ENCODE peak calls at places on chromosomes 13 and 19, in four cellular contexts. One of them, this sample, is unnamed.

GRCh38 chr19:13103961-13104847 is 1.5 kb upstream of the LYL1 start:
- DNase-seq in tibial artery: peak; percentile 85
- DNase-seq in transverse colon: peak; percentile 76
- DNase-seq in heart left ventricle: peak; percentile 83
- DNase-seq in this sample: peak; percentile 73

GRCh38 chr19:43605875-43606568 is 5.9 kb upstream of the SRRM5 start:
- DNase-seq in tibial artery: no peak
- DNase-seq in transverse colon: no peak
- DNase-seq in heart left ventricle: no peak
- DNase-seq in this sample: no peak

GRCh38 chr19:36257512-36257876 is 42.6 kb downstream of the ZNF146 start:
- DNase-seq in tibial artery: no peak
- DNase-seq in transverse colon: no peak
- DNase-seq in heart left ventricle: peak; percentile 66
- DNase-seq in this sample: peak; percentile 48

GRCh38 chr13:47076536-47076935 is 179.7 kb upstream of the HTR2A start:
- DNase-seq in tibial artery: no peak
- DNase-seq in transverse colon: no peak
- DNase-seq in heart left ventricle: no peak
- DNase-seq in this sample: no peak

GRCh38 chr13:80802946-80803345 is 462.0 kb upstream of the SPRY2 start:
- DNase-seq in tibial artery: no peak
- DNase-seq in transverse colon: no peak
- DNase-seq in heart left ventricle: no peak
- DNase-seq in this sample: no peak

GRCh38 chr13:98143601-98144500 is 957 bp downstream of the FARP1 start:
- DNase-seq in tibial artery: peak; percentile 66
- DNase-seq in transverse colon: peak; percentile 23
- DNase-seq in heart left ventricle: peak; percentile 40
- DNase-seq in this sample: peak; percentile 34

GRCh38 chr13:24080134-24080533 is 80.4 kb upstream of the SPATA13 start:
- DNase-seq in tibial artery: no peak
- DNase-seq in transverse colon: no peak
- DNase-seq in heart left ventricle: no peak
- DNase-seq in this sample: no peak

GRCh38 chr13:109329175-109329574 is 457.2 kb downstream of the IRS2 start:
- DNase-seq in tibial artery: no peak
- DNase-seq in transverse colon: no peak
- DNase-seq in heart left ventricle: no peak
- DNase-seq in this sample: no peak

GRCh38 chr13:35978607-35979316 is 152.4 kb downstream of the DCLK1 start:
- DNase-seq in tibial artery: no peak
- DNase-seq in transverse colon: no peak
- DNase-seq in heart left ventricle: no peak
- DNase-seq in this sample: no peak

GRCh38 chr19:38816131-38816750 is 3.5 kb upstream of the LGALS4 start:
- DNase-seq in tibial artery: no peak
- DNase-seq in transverse colon: no peak
- DNase-seq in heart left ventricle: no peak
- DNase-seq in this sample: no peak

GRCh38 chr13:46546084-46546786 is 6.7 kb upstream of the LRCH1 start:
- DNase-seq in tibial artery: no peak
- DNase-seq in transverse colon: no peak
- DNase-seq in heart left ventricle: no peak
- DNase-seq in this sample: no peak

GRCh38 chr19:31947436-31947835 is 398.0 kb upstream of the ZNF507 start:
- DNase-seq in tibial artery: no peak
- DNase-seq in transverse colon: no peak
- DNase-seq in heart left ventricle: no peak
- DNase-seq in this sample: no peak

GRCh38 chr19:53537126-53537522 is 821 bp upstream of the ZNF331 start:
- DNase-seq in tibial artery: no peak
- DNase-seq in transverse colon: no peak
- DNase-seq in heart left ventricle: no peak
- DNase-seq in this sample: no peak

GRCh38 chr13:100434010-100434763 is 154.4 kb downstream of the GGACT start:
- DNase-seq in tibial artery: no peak
- DNase-seq in transverse colon: no peak
- DNase-seq in heart left ventricle: no peak
- DNase-seq in this sample: no peak

GRCh38 chr19:17327654-17328516 is 6.8 kb downstream of the ANO8 start:
- DNase-seq in tibial artery: no peak
- DNase-seq in transverse colon: peak; percentile 89
- DNase-seq in heart left ventricle: no peak
- DNase-seq in this sample: no peak

GRCh38 chr13:23871616-23872220 is 17.5 kb downstream of the MIPEP start:
- DNase-seq in tibial artery: no peak
- DNase-seq in transverse colon: no peak
- DNase-seq in heart left ventricle: no peak
- DNase-seq in this sample: no peak

GRCh38 chr19:3161453-3161852 is 17.1 kb upstream of the S1PR4 start:
- DNase-seq in tibial artery: no peak
- DNase-seq in transverse colon: no peak
- DNase-seq in heart left ventricle: no peak
- DNase-seq in this sample: no peak

GRCh38 chr19:34347561-34348165 is 17.3 kb upstream of the GPI start:
- DNase-seq in tibial artery: no peak
- DNase-seq in transverse colon: no peak
- DNase-seq in heart left ventricle: no peak
- DNase-seq in this sample: no peak

GRCh38 chr13:102799544-102800144 is 725 bp downstream of the BIVM start:
- DNase-seq in tibial artery: peak; percentile 72
- DNase-seq in transverse colon: peak; percentile 26
- DNase-seq in heart left ventricle: peak; percentile 45
- DNase-seq in this sample: no peak

GRCh38 chr13:31835932-31836331 is 96.6 kb downstream of the RXFP2 start:
- DNase-seq in tibial artery: no peak
- DNase-seq in transverse colon: no peak
- DNase-seq in heart left ventricle: no peak
- DNase-seq in this sample: no peak

GRCh38 chr13:63731896-63732295 is 2316.2 kb upstream of the PCDH20 start:
- DNase-seq in tibial artery: no peak
- DNase-seq in transverse colon: no peak
- DNase-seq in heart left ventricle: no peak
- DNase-seq in this sample: no peak

GRCh38 chr13:92769064-92769463 is 457.5 kb upstream of the GPC6 start:
- DNase-seq in tibial artery: no peak
- DNase-seq in transverse colon: no peak
- DNase-seq in heart left ventricle: no peak
- DNase-seq in this sample: no peak

GRCh38 chr13:113176822-113177221 is 18.4 kb downstream of the PROZ start:
- DNase-seq in tibial artery: no peak
- DNase-seq in transverse colon: no peak
- DNase-seq in heart left ventricle: no peak
- DNase-seq in this sample: no peak

GRCh38 chr13:113635709-113636108 is 22.3 kb downstream of the ATP4B start:
- DNase-seq in tibial artery: no peak
- DNase-seq in transverse colon: no peak
- DNase-seq in heart left ventricle: no peak
- DNase-seq in this sample: peak; percentile 33

GRCh38 chr19:13557756-13558398 is 51.6 kb upstream of the CACNA1A start:
- DNase-seq in tibial artery: no peak
- DNase-seq in transverse colon: peak; percentile 13
- DNase-seq in heart left ventricle: no peak
- DNase-seq in this sample: no peak

GRCh38 chr13:99406799-99407201 is 94.5 kb upstream of the TM9SF2 start:
- DNase-seq in tibial artery: peak; percentile 49
- DNase-seq in transverse colon: no peak
- DNase-seq in heart left ventricle: no peak
- DNase-seq in this sample: no peak

GRCh38 chr19:8585894-8586750 is 8.9 kb upstream of the MYO1F start:
- DNase-seq in tibial artery: no peak
- DNase-seq in transverse colon: peak; percentile 66
- DNase-seq in heart left ventricle: no peak
- DNase-seq in this sample: no peak

GRCh38 chr19:19354932-19355331 is 34.3 kb downstream of the MAU2 start:
- DNase-seq in tibial artery: no peak
- DNase-seq in transverse colon: no peak
- DNase-seq in heart left ventricle: no peak
- DNase-seq in this sample: no peak

GRCh38 chr19:50171752-50172151 is 8.7 kb upstream of the IZUMO2 start:
- DNase-seq in tibial artery: no peak
- DNase-seq in transverse colon: no peak
- DNase-seq in heart left ventricle: no peak
- DNase-seq in this sample: no peak

GRCh38 chr13:59354665-59355064 is 809.1 kb downstream of the DIAPH3 start:
- DNase-seq in tibial artery: no peak
- DNase-seq in transverse colon: no peak
- DNase-seq in heart left ventricle: no peak
- DNase-seq in this sample: no peak

GRCh38 chr19:42606660-42607351 is 12.1 kb upstream of the CEACAM8 start:
- DNase-seq in tibial artery: no peak
- DNase-seq in transverse colon: peak; percentile 73
- DNase-seq in heart left ventricle: peak; percentile 32
- DNase-seq in this sample: peak; percentile 37

GRCh38 chr19:38321646-38322323 is 2.1 kb downstream of the KCNK6 start:
- DNase-seq in tibial artery: peak; percentile 73
- DNase-seq in transverse colon: peak; percentile 58
- DNase-seq in heart left ventricle: peak; percentile 91
- DNase-seq in this sample: no peak

GRCh38 chr13:80141114-80141849 is 199.6 kb downstream of the SPRY2 start:
- DNase-seq in tibial artery: peak; percentile 73
- DNase-seq in transverse colon: no peak
- DNase-seq in heart left ventricle: peak; percentile 79
- DNase-seq in this sample: no peak

GRCh38 chr13:105035092-105035491 is 1500.4 kb downstream of the EFNB2 start:
- DNase-seq in tibial artery: no peak
- DNase-seq in transverse colon: no peak
- DNase-seq in heart left ventricle: no peak
- DNase-seq in this sample: no peak

GRCh38 chr13:38046049-38046376 is 176.4 kb upstream of the TRPC4 start:
- DNase-seq in tibial artery: no peak
- DNase-seq in transverse colon: no peak
- DNase-seq in heart left ventricle: no peak
- DNase-seq in this sample: no peak

GRCh38 chr19:20051841-20052768 is 12.8 kb upstream of the ZNF682 start:
- DNase-seq in tibial artery: peak; percentile 98
- DNase-seq in transverse colon: peak; percentile 95
- DNase-seq in heart left ventricle: peak; percentile 97
- DNase-seq in this sample: peak; percentile 88

DNA sequence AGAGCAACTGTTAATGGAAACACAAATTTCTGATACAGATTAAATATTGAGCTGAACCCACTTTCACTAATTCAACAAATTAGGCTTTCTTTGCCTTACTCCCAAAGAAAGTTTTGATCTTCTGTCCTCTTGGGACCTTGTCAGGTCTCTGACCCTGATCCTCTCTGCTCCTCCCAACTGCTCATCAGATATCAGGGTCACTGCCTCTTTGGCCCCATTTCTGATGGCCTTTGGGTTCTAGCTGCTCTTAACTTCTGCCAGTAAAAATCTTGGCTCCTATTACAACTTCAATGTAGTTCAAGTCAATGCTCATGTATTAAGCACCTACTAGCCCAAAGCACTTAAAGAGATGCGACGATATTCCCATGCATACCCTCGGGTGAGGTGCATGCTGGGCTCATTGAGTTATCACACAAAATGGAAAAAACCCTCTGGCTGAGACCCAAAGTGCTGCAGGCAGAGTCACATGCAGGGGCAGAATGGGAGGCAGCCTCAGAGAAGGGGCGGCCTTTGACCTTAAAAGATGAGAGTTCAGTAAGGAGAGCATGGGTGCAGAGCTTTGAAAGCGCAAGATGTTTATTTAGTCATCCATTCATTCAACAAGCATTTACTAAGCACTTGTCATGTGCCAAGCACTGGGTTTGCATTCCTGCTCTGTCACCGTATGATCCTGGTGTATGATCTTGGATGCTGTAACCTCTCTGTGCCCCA is 183.4 kb downstream of the USP12 start:
- DNase-seq in tibial artery: no peak
- DNase-seq in transverse colon: peak; percentile 4
- DNase-seq in heart left ventricle: no peak
- DNase-seq in this sample: no peak
- H3K4me1 ChIP-seq in tibial artery: peaks cover 21% of the 10 kb centered on the region
- H3K4me1 ChIP-seq in transverse colon: peaks cover 36% of the 10 kb centered on the region
- H3K4me1 ChIP-seq in heart left ventricle: peaks cover 19% of the 10 kb centered on the region
- H3K4me1 ChIP-seq in this sample: no peaks in the 10 kb centered on the region

GRCh38 chr19:48364564-48365363 is 597 bp downstream of the SYNGR4 start:
- DNase-seq in tibial artery: no peak
- DNase-seq in transverse colon: peak; percentile 25
- DNase-seq in heart left ventricle: no peak
- DNase-seq in this sample: peak; percentile 22
- H3K4me1 ChIP-seq in tibial artery: peaks cover 5% of the 10 kb centered on the region
- H3K4me1 ChIP-seq in transverse colon: peaks cover 28% of the 10 kb centered on the region
- H3K4me1 ChIP-seq in heart left ventricle: peaks cover 5% of the 10 kb centered on the region
- H3K4me1 ChIP-seq in this sample: peaks cover 4% of the 10 kb centered on the region

DNA sequence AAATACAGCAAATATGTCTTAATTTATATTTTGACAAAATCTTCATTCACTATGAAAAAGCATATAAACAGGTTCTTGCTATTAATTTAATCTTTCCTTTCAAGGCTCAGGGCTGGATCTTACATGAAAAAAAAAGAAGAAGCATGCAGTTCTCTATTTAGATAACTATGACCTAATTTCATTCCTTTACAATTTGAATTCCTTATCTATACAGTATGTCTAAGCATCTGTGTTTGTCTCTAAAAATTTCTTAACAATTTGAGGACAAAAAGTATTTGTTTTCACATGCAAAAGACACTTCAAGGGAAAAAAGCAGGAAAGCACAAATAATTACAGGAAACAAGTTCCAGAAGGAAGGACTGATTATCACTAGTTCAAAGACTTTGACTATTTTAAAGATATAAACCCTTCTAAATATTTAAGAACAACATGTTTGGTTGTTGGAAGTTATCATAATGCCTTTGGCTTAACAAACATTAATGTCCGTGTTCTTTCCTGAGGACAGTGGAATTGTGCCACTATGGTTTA is 157.5 kb downstream of the TBC1D4 start:
- DNase-seq in tibial artery: no peak
- DNase-seq in transverse colon: no peak
- DNase-seq in heart left ventricle: no peak
- DNase-seq in this sample: no peak
- H3K4me1 ChIP-seq in tibial artery: no peaks in the 10 kb centered on the region
- H3K4me1 ChIP-seq in transverse colon: no peaks in the 10 kb centered on the region
- H3K4me1 ChIP-seq in heart left ventricle: peaks cover 17% of the 10 kb centered on the region
- H3K4me1 ChIP-seq in this sample: peaks cover 27% of the 10 kb centered on the region

GRCh38 chr19:45771331-45771933 is 2.4 kb upstream of the SIX5 start:
- DNase-seq in tibial artery: peak; percentile 76
- DNase-seq in transverse colon: no peak
- DNase-seq in heart left ventricle: no peak
- DNase-seq in this sample: no peak

GRCh38 chr19:45768644-45769053 is 403 bp downstream of the SIX5 start:
- DNase-seq in tibial artery: no peak
- DNase-seq in transverse colon: peak; percentile 50
- DNase-seq in heart left ventricle: peak; percentile 57
- DNase-seq in this sample: no peak

GRCh38 chr19:45769821-45770191 is 754 bp upstream of the SIX5 start:
- DNase-seq in tibial artery: peak; percentile 83
- DNase-seq in transverse colon: peak; percentile 65
- DNase-seq in heart left ventricle: peak; percentile 59
- DNase-seq in this sample: peak; percentile 79

GRCh38 chr19:45769054-45769782 is at the start of gene SIX5:
- DNase-seq in tibial artery: peak; percentile 99
- DNase-seq in transverse colon: peak; percentile 99
- DNase-seq in heart left ventricle: peak; percentile 98
- DNase-seq in this sample: peak; percentile 99

GRCh38 chr19:45770192-45771101 is 1.4 kb upstream of the SIX5 start:
- DNase-seq in tibial artery: peak; percentile 99
- DNase-seq in transverse colon: peak; percentile 97
- DNase-seq in heart left ventricle: peak; percentile 98
- DNase-seq in this sample: peak; percentile 98
- H3K4me1 ChIP-seq in tibial artery: peaks cover 25% of the 10 kb centered on the region
- H3K4me1 ChIP-seq in transverse colon: peaks cover 36% of the 10 kb centered on the region
- H3K4me1 ChIP-seq in heart left ventricle: peaks cover 32% of the 10 kb centered on the region
- H3K4me1 ChIP-seq in this sample: peaks cover 26% of the 10 kb centered on the region

This sample was measured in psoas muscle.